ENCODE peak calls at places on chromosome 18, in four cellular contexts. V is left ventricle myocardium inferior, B is body of pancreas, Y is psoas muscle. E is an unnamed sample.

GRCh38 chr18:10530852-10531251 is 5.0 kb downstream of the NAPG start:
- DNase-seq in B (no peak), V (no peak), Y (no peak), E (peak)

GRCh38 chr18:77851798-77852197 is 602.1 kb downstream of the GALR1 start:
- DNase-seq in Y (no peak), V (no peak), B (no peak), E (no peak)

GRCh38 chr18:70260683-70261082 is 28.2 kb upstream of the SOCS6 start:
- DNase-seq in Y (no peak), V (no peak), B (no peak), E (no peak)

GRCh38 chr18:32219431-32219830 is 29.6 kb downstream of the MEP1B start:
- DNase-seq in V (no peak), B (no peak), Y (no peak), E (no peak)

GRCh38 chr18:42730272-42730671 is 385.2 kb downstream of the RIT2 start:
- DNase-seq in B (no peak), V (no peak), Y (no peak), E (peak)

GRCh38 chr18:13483316-13484270 is 242.8 kb downstream of the FAM210A start:
- DNase-seq in Y (no peak), B (no peak), V (no peak), E (no peak)

GRCh38 chr18:50298443-50299284 is 11.2 kb upstream of the CXXC1 start:
- DNase-seq in V (no peak), B (no peak), Y (no peak), E (no peak)

GRCh38 chr18:73715228-73715670 is 432.4 kb downstream of the FBXO15 start:
- DNase-seq in B (no peak), Y (no peak), V (no peak), E (no peak)

GRCh38 chr18:58661423-58661822 is 9.8 kb upstream of the MALT1 start:
- DNase-seq in V (no peak), B (no peak), Y (no peak), E (peak)
- TF ChIP-seq CTCF in V (peak), B (no peak), Y (peak), E (no peak)

DNA sequence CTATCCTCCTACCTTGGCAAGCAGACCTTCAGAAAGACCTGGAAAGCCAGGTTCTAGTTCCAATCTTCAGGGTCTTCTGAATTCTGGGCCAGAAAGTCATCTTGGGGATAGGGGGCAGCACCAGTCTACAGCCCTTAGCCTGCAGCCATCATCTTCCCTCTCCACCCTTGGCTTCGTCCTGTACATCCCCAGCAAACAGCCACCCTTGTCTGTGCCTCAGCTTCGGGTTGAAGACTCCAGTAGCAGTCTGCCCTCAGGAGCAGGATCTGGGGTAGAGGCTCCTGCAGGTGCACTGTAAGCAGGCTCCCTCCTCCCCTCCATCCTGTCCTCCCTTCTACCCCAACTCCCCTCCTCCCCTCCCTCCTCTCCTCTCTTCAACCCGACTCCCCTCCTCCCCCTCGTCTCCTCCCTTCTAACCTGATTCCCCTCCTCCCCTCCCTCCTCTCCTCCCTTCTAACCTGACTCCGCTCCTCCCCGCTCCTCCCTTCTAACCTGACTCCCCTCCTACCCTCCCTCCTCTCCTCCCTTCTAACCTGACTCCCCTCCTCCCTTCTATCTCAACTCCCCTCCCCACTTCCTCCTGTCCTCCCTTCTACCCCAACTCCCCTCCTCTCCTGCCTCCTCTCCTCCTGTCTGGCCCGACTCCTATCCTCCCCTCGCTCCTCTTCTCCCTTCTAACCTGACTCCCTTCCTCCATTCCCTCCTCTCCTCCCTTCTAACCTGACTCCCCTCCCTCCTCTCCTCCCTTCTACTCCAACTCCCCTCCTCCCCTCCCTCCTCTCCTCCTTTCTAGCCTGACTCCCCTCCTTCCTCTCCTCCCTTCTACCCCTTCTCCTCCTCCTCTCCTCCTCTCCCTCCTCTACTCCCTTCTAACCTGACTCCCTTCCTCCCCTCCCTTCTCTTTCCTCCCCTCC is 90.1 kb upstream of the SMAD2 start:
- DNase-seq in Y (no peak), B (no peak), V (no peak), E (no peak)
- TF ChIP-seq CTCF in Y (no peak), B (no peak), V (no peak), E (no peak)

DNA sequence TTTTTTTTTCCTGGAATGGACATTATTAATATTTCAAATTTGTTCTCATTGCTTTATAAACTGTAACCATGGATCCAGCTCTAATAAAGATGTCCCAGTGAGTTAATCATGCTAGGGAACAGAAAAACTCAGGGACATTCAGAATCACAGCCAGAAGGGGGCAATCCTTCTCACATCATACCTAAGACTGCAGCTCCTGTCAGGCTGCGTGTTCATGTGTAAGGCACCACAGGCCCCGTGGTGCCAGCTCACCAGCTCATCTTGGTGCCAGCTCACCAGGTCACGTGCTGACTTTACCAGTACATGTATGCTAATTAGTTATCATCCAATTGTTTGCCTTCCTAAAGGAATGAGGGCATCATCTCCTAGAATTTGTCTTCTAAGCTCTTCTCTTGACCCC is 84.7 kb upstream of the NEDD4L start:
- DNase-seq in V (no peak), B (peak), Y (no peak), E (peak)
- TF ChIP-seq CTCF in V (no peak), B (peak), Y (no peak), E (peak)

GRCh38 chr18:25164837-25165791 is 186.9 kb downstream of the ZNF521 start:
- DNase-seq in V (peak), B (no peak), Y (no peak), E (no peak)
- TF ChIP-seq CTCF in V (peak), B (no peak), Y (peak), E (no peak)

GRCh38 chr18:2823202-2823601 is 23.6 kb upstream of the EMILIN2 start:
- DNase-seq in Y (no peak), B (no peak), V (no peak), E (no peak)
- TF ChIP-seq CTCF in Y (no peak), B (no peak), V (no peak), E (no peak)